ENCODE peak calls at places on chromosome 12, in five cellular contexts. Z is uterus, E is Calu3, Y is Peyer's patch, D is cardiac muscle cell. O is an unnamed sample.

GRCh38 chr12:103771466-103771865 is 69.6 kb downstream of the NT5DC3 start:
- DNase-seq in Z (peak), E (peak), Y (no peak), D (peak), O (no peak)

GRCh38 chr12:51217968-51218606 is at the start of gene POU6F1:
- DNase-seq in Z (peak), E (peak), Y (peak), D (peak), O (peak)

GRCh38 chr12:46071769-46072624 is 81.6 kb upstream of the SCAF11 start:
- DNase-seq in Z (peak), E (peak), Y (peak), D (peak), O (no peak)

GRCh38 chr12:2290516-2291065 is 237.8 kb downstream of the CACNA1C start:
- DNase-seq in Z (no peak), E (no peak), Y (no peak), D (no peak), O (no peak)

GRCh38 chr12:6945613-6946012 is 1.8 kb downstream of the C12orf57 start:
- DNase-seq in Z (no peak), E (no peak), Y (no peak), D (no peak), O (no peak)

GRCh38 chr12:25670076-25671055 is 117.3 kb upstream of the LMNTD1 start:
- DNase-seq in Z (no peak), E (no peak), Y (no peak), D (peak), O (no peak)

GRCh38 chr12:107064243-107064642 is 29.1 kb downstream of the CRY1 start:
- DNase-seq in Z (no peak), E (no peak), Y (no peak), D (no peak), O (no peak)

GRCh38 chr12:121089031-121089812 is 43.5 kb upstream of the P2RX7 start:
- DNase-seq in Z (peak), E (no peak), Y (no peak), D (peak), O (no peak)

GRCh38 chr12:123873795-123874194 is 98.8 kb downstream of the CCDC92 start:
- DNase-seq in Z (no peak), E (no peak), Y (no peak), D (no peak), O (no peak)

GRCh38 chr12:9647825-9648700 is 21.4 kb upstream of the CLEC2D start:
- DNase-seq in Z (peak), E (peak), Y (peak), D (peak), O (peak)

GRCh38 chr12:120532701-120533238 is 1.4 kb upstream of the RNF10 start:
- DNase-seq in Z (no peak), E (no peak), Y (no peak), D (no peak), O (no peak)

GRCh38 chr12:1922075-1922709 is 3.7 kb upstream of the CACNA2D4 start:
- DNase-seq in Z (peak), E (no peak), Y (no peak), D (no peak), O (no peak)

GRCh38 chr12:102069707-102070106 is 7.9 kb upstream of the WASHC3 start:
- DNase-seq in Z (no peak), E (no peak), Y (no peak), D (no peak), O (no peak)

GRCh38 chr12:9364224-9365176 is 156.3 kb upstream of the PZP start:
- DNase-seq in Z (no peak), E (peak), Y (peak), D (no peak), O (no peak)

GRCh38 chr12:88985631-88986030 is 366.7 kb downstream of the DUSP6 start:
- DNase-seq in Z (no peak), E (no peak), Y (no peak), D (no peak), O (no peak)

GRCh38 chr12:112029326-112029725 is 16.1 kb downstream of the ERP29 start:
- DNase-seq in Z (no peak), E (no peak), Y (no peak), D (no peak), O (no peak)

GRCh38 chr12:15851919-15852318 is 30.3 kb upstream of the STRAP start:
- DNase-seq in Z (no peak), E (no peak), Y (no peak), D (no peak), O (no peak)

GRCh38 chr12:16008442-16008841 is 97.3 kb downstream of the DERA start:
- DNase-seq in Z (no peak), E (no peak), Y (no peak), D (no peak), O (no peak)

GRCh38 chr12:57158186-57158585 is 10.8 kb upstream of the LRP1-AS start:
- DNase-seq in Z (no peak), E (no peak), Y (no peak), D (no peak), O (no peak)

GRCh38 chr12:92216092-92216491 is 70.4 kb upstream of the BTG1 start:
- DNase-seq in Z (no peak), E (no peak), Y (no peak), D (no peak), O (no peak)

GRCh38 chr12:62848418-62848817 is 86.5 kb downstream of the PPM1H start:
- DNase-seq in Z (no peak), E (peak), Y (no peak), D (no peak), O (no peak)

GRCh38 chr12:122449317-122449716 is 26.8 kb upstream of the CLIP1 start:
- DNase-seq in Z (no peak), E (peak), Y (no peak), D (no peak), O (no peak)

GRCh38 chr12:122891661-122892525 is 4.0 kb downstream of the VPS37B start:
- DNase-seq in Z (no peak), E (peak), Y (peak), D (peak), O (no peak)

GRCh38 chr12:127118251-127118650 is 1148.7 kb upstream of the TMEM132C start:
- DNase-seq in Z (no peak), E (no peak), Y (no peak), D (no peak), O (no peak)

GRCh38 chr12:113196996-113197395 is 11.5 kb downstream of the RITA1 start:
- DNase-seq in Z (peak), E (peak), Y (peak), D (peak), O (peak)

GRCh38 chr12:114869091-114869834 is 185.3 kb upstream of the TBX3 start:
- DNase-seq in Z (no peak), E (no peak), Y (no peak), D (no peak), O (no peak)

GRCh38 chr12:75579552-75579951 is 68.1 kb upstream of the KRR1 start:
- DNase-seq in Z (no peak), E (no peak), Y (no peak), D (no peak), O (no peak)

GRCh38 chr12:3200032-3200617 is 122.9 kb downstream of the TSPAN9 start:
- DNase-seq in Z (no peak), E (peak), Y (no peak), D (peak), O (peak)

GRCh38 chr12:93541578-93542217 is 30.8 kb upstream of the SOCS2 start:
- DNase-seq in Z (no peak), E (no peak), Y (no peak), D (no peak), O (no peak)

GRCh38 chr12:55470088-55470830 is at the start of gene OR6C70:
- DNase-seq in Z (no peak), E (no peak), Y (no peak), D (no peak), O (no peak)

GRCh38 chr12:53071591-53072551 is 7.3 kb downstream of the SPRYD3 start:
- DNase-seq in Z (peak), E (no peak), Y (peak), D (peak), O (no peak)
- TF ChIP-seq CTCF in Z (no peak), E (no peak), Y (no peak), D (peak), O (no peak)

DNA sequence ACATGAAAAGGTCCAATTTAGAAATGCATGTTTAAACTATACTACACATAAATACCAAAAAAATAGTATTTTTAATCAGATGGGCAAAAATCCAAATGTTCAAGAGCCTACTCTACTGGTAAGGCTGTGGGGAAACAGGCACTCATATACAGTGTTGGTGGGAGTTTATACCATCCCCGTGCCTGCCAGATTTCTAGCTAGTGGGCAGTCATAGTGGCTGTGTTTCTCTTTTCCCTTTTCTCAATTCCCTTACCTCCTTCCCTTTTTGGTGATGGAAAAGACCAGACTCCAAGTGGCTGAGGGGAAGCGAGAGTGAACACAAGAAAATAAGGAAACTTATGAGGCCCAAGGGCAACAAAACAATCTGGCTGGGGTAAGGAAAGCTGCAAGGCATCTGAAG is 14.7 kb downstream of the ZNF641 start:
- DNase-seq in Z (no peak), E (no peak), Y (no peak), D (no peak), O (no peak)
- TF ChIP-seq CTCF in Z (no peak), E (no peak), Y (no peak), D (no peak), O (no peak)

DNA sequence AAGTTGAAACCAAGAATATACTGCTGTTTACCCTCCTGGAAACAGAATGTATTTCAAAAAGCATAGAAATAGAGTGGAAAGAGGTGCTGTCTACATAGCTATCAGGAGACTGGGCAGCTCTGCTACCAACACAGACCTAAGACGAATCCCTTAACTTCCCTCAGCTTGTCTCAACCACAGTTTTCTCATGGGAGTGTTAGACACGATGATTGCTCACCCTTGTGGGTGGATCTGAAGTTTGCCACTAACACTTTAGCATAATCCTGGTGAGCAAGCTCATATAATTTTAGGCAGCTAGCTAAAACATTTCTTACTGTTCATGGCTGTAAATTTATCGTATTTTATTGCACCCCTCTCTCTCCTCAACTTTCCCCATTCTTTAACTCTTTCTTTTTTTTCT is 38.5 kb downstream of the C12orf75 start:
- DNase-seq in Z (no peak), E (no peak), Y (no peak), D (no peak), O (no peak)
- TF ChIP-seq CTCF in Z (no peak), E (no peak), Y (no peak), D (no peak), O (no peak)

DNA sequence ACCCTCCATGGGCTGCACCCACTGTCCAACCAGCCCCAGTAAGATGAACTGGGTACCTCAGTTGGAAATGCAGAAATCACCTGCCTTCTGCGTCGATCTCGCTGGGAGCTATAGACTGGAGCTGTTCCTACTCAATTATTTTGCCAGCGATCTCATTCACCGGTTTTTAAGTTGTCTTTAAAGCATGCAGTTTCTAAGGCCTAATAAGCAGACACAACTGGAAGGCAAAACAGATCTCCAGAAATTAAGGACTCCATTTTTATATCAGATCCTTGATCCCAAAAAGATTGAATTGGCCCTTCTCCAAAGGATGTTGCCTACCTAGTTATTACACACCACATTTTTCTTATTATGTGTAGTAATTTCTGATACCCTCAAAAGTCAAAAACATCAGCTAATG is 131.4 kb downstream of the KCNMB4 start:
- DNase-seq in Z (no peak), E (no peak), Y (no peak), D (no peak), O (no peak)
- TF ChIP-seq CTCF in Z (no peak), E (no peak), Y (no peak), D (no peak), O (no peak)

DNA sequence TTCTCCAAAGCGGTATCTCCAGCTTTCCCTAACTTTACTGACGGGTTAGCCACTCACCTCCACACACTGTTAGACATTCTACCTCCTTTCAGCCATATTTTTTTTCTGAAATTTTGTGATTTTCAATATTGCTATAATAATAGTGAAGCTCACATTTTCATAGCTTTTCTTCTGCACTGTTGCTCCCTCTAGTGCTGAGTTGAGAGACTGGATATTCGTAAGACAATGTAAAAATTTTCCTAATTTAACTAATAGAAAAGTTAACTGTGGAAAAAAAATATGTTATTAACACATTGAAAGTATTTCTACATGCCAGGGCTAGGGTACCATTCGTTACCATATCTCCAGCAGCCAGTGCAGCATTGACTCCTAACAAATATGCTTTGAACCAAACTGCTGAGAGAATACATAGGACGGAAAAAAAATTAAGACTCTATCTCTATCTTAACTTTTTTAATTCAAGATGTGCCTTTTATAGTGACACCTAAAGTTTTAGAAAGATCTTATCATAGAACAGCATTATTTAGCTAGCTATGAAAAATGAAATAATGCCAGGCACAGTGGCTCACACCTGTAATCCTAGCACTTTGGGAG is 48.7 kb upstream of the ABCC9 start:
- DNase-seq in Z (peak), E (peak), Y (no peak), D (peak), O (no peak)
- TF ChIP-seq CTCF in Z (peak), E (peak), Y (peak), D (peak), O (peak)

GRCh38 chr12:49953961-49954835 is 3.7 kb downstream of the AQP2 start:
- DNase-seq in Z (no peak), E (no peak), Y (no peak), D (no peak), O (no peak)
- TF ChIP-seq CTCF in Z (no peak), E (no peak), Y (no peak), D (no peak), O (no peak)

GRCh38 chr12:12890815-12891645 is at the start of gene GPRC5A:
- DNase-seq in Z (peak), E (peak), Y (peak), D (peak), O (peak)

GRCh38 chr12:12891646-12892355 is 439 bp downstream of the GPRC5A start:
- DNase-seq in Z (peak), E (no peak), Y (no peak), D (no peak), O (no peak)

GRCh38 chr12:12892670-12893290 is 1.4 kb downstream of the GPRC5A start:
- DNase-seq in Z (no peak), E (peak), Y (no peak), D (no peak), O (no peak)

GRCh38 chr12:12889701-12890100 is 1.7 kb upstream of the GPRC5A start:
- DNase-seq in Z (no peak), E (no peak), Y (no peak), D (no peak), O (no peak)

GRCh38 chr12:12890492-12890814 is 909 bp upstream of the GPRC5A start:
- DNase-seq in Z (peak), E (peak), Y (no peak), D (peak), O (no peak)
- TF ChIP-seq CTCF in Z (no peak), E (no peak), Y (no peak), D (no peak), O (no peak)

GRCh38 chr12:125070117-125070516 is 4.9 kb downstream of the AACS start:
- DNase-seq in Z (no peak), E (no peak), Y (no peak), D (peak), O (peak)
- TF ChIP-seq CTCF in Z (no peak), E (no peak), Y (no peak), D (no peak), O (peak)

GRCh38 chr12:78721906-78722305 is 142.7 kb upstream of the SYT1 start:
- DNase-seq in Z (no peak), E (no peak), Y (no peak), D (no peak), O (no peak)

GRCh38 chr12:78726854-78727253 is 137.7 kb upstream of the SYT1 start:
- DNase-seq in Z (no peak), E (peak), Y (no peak), D (no peak), O (no peak)

GRCh38 chr12:78725033-78725432 is 139.5 kb upstream of the SYT1 start:
- DNase-seq in Z (no peak), E (no peak), Y (no peak), D (no peak), O (no peak)

GRCh38 chr12:78725951-78726550 is 138.5 kb upstream of the SYT1 start:
- DNase-seq in Z (no peak), E (no peak), Y (no peak), D (no peak), O (no peak)
- TF ChIP-seq CTCF in Z (no peak), E (no peak), Y (no peak), D (no peak), O (no peak)